ENCODE peak calls at places on chromosomes 6 and 20, in eight cellular contexts. J is LHCN-M2, R is lower leg skin, G is HFF-Myc, T is mucosa of gallbladder, M is putamen, V is fibroblast of mammary gland, I is AG08396. Q is an unnamed sample.

GRCh38 chr6:132362318-132363185 is 38.7 kb downstream of the MOXD1 start:
- DNase-seq in M (no peak), T (no peak), I (no peak), G (no peak), V (peak; percentile 22), J (no peak), R (no peak), Q (no peak)

GRCh38 chr6:35008858-35009257 is 119.8 kb downstream of the ANKS1A start:
- DNase-seq in I (no peak), V (no peak), R (no peak), J (no peak), T (no peak), G (no peak), M (peak; percentile 91), Q (no peak)

GRCh38 chr6:36245572-36246031 is 24.3 kb upstream of the PNPLA1 start:
- DNase-seq in G (no peak), T (no peak), R (no peak), V (no peak), I (no peak), M (no peak), J (no peak), Q (no peak)

GRCh38 chr6:19864285-19864684 is 27.1 kb downstream of the ID4 start:
- DNase-seq in V (no peak), M (no peak), J (no peak), T (no peak), R (no peak), G (no peak), I (no peak), Q (no peak)

GRCh38 chr6:75202676-75203131 is 3.1 kb downstream of the COL12A1 start:
- DNase-seq in T (no peak), I (no peak), M (no peak), V (peak; percentile 48), J (no peak), G (no peak), R (no peak), Q (no peak)

GRCh38 chr6:52263709-52264320 is 19.5 kb upstream of the IL17F start:
- DNase-seq in M (peak; percentile 32), T (peak; percentile 52), R (peak; percentile 44), I (peak; percentile 62), G (no peak), J (peak; percentile 64), V (peak; percentile 72), Q (peak; percentile 43)

GRCh38 chr6:44047179-44047546 is 80.1 kb downstream of the MRPL14 start:
- DNase-seq in T (no peak), R (no peak), G (no peak), J (no peak), V (peak; percentile 62), I (no peak), M (no peak), Q (no peak)

GRCh38 chr6:29559524-29560287 is at the start of gene UBD:
- DNase-seq in T (no peak), R (no peak), M (no peak), J (no peak), G (no peak), V (no peak), I (no peak), Q (no peak)

GRCh38 chr6:75094614-75095321 is 111.1 kb downstream of the COL12A1 start:
- DNase-seq in M (no peak), V (peak; percentile 77), T (no peak), J (peak; percentile 76), G (no peak), R (no peak), I (peak; percentile 60), Q (no peak)

GRCh38 chr20:2741463-2741862 is 48.9 kb downstream of the EBF4 start:
- DNase-seq in J (no peak), M (no peak), T (peak; percentile 9), V (no peak), G (no peak), I (no peak), R (no peak), Q (no peak)

GRCh38 chr20:62496525-62497218 is 20.9 kb upstream of the GATA5 start:
- DNase-seq in J (no peak), R (no peak), T (no peak), I (no peak), G (no peak), V (no peak), M (no peak), Q (peak; percentile 54)

GRCh38 chr6:5115168-5115567 is 30.0 kb downstream of the PPP1R3G start:
- DNase-seq in M (no peak), T (no peak), R (no peak), G (no peak), J (no peak), V (peak; percentile 71), I (peak; percentile 32), Q (no peak)

GRCh38 chr6:153096031-153096430 is 35.1 kb downstream of the RGS17 start:
- DNase-seq in J (peak; percentile 58), T (no peak), R (no peak), V (peak; percentile 60), G (no peak), I (no peak), M (no peak), Q (no peak)

GRCh38 chr6:147080215-147080614 is 124.0 kb upstream of the STXBP5 start:
- DNase-seq in G (no peak), V (no peak), I (no peak), R (no peak), T (no peak), M (no peak), J (no peak), Q (no peak)

GRCh38 chr6:5302995-5303622 is 41.8 kb downstream of the FARS2 start:
- DNase-seq in J (no peak), G (no peak), M (no peak), I (no peak), V (peak; percentile 10), R (peak; percentile 34), T (peak; percentile 65), Q (peak; percentile 22)

GRCh38 chr6:96002912-96003311 is 12.9 kb upstream of the FUT9 start:
- DNase-seq in M (no peak), V (no peak), I (no peak), G (no peak), J (no peak), T (no peak), R (no peak), Q (no peak)

GRCh38 chr6:113142775-113143174 is 714.4 kb upstream of the MARCKS start:
- DNase-seq in J (no peak), R (no peak), I (no peak), V (no peak), T (no peak), G (no peak), M (no peak), Q (no peak)

GRCh38 chr20:10621159-10621558 is 52.6 kb downstream of the JAG1 start:
- DNase-seq in V (no peak), J (no peak), T (no peak), I (no peak), R (no peak), M (no peak), G (no peak), Q (no peak)

GRCh38 chr20:3233131-3233990 is 5.6 kb downstream of the SLC4A11 start:
- DNase-seq in V (no peak), T (no peak), G (no peak), R (no peak), I (no peak), M (no peak), J (no peak), Q (no peak)

GRCh38 chr20:36802326-36803223 is 29.0 kb upstream of the DSN1 start:
- DNase-seq in G (no peak), T (no peak), I (peak; percentile 81), V (peak; percentile 84), M (no peak), J (peak; percentile 72), R (no peak), Q (no peak)

GRCh38 chr6:163780993-163781392 is 366.5 kb downstream of the QKI start:
- DNase-seq in I (no peak), J (peak; percentile 98), M (peak; percentile 20), G (no peak), V (no peak), T (no peak), R (peak; percentile 57), Q (no peak)

GRCh38 chr20:37202267-37202943 is 23.1 kb upstream of the MROH8 start:
- DNase-seq in I (peak; percentile 75), J (peak; percentile 90), T (peak; percentile 30), R (no peak), M (no peak), V (peak; percentile 96), G (peak; percentile 85), Q (no peak)

GRCh38 chr6:55782275-55782674 is 93.1 kb downstream of the BMP5 start:
- DNase-seq in I (no peak), V (no peak), J (no peak), R (no peak), M (no peak), T (no peak), G (no peak), Q (no peak)

GRCh38 chr6:1667012-1667804 is 57.5 kb downstream of the FOXC1 start:
- DNase-seq in G (peak; percentile 53), I (no peak), M (no peak), J (no peak), V (peak; percentile 27), T (no peak), R (no peak), Q (no peak)

GRCh38 chr20:46552460-46553420 is 2.3 kb upstream of the OCSTAMP start:
- DNase-seq in J (no peak), G (no peak), M (no peak), R (no peak), T (no peak), V (no peak), I (no peak), Q (no peak)

GRCh38 chr20:54148947-54149764 is 24.6 kb downstream of the CYP24A1 start:
- DNase-seq in J (no peak), R (no peak), G (no peak), I (no peak), T (peak; percentile 75), V (no peak), M (no peak), Q (no peak)

GRCh38 chr20:15700147-15700765 is 873.0 kb downstream of the KIF16B start:
- DNase-seq in J (no peak), G (no peak), V (no peak), M (no peak), R (no peak), I (no peak), T (no peak), Q (no peak)

GRCh38 chr6:56808871-56809359 is 146.0 kb upstream of the BEND6 start:
- DNase-seq in J (peak; percentile 98), G (no peak), I (no peak), T (no peak), V (peak; percentile 37), R (no peak), M (no peak), Q (no peak)

GRCh38 chr20:54848984-54849538 is 373.7 kb downstream of the DOK5 start:
- DNase-seq in G (no peak), T (no peak), M (no peak), V (no peak), I (no peak), R (no peak), J (no peak), Q (no peak)

GRCh38 chr6:78598966-78599365 is 268.4 kb upstream of the IRAK1BP1 start:
- DNase-seq in V (peak; percentile 92), I (peak; percentile 50), T (peak; percentile 22), M (no peak), R (no peak), G (peak; percentile 91), J (peak; percentile 93), Q (no peak)

GRCh38 chr6:90399970-90400369 is 103.3 kb upstream of the BACH2 start:
- DNase-seq in J (no peak), T (no peak), I (no peak), R (no peak), G (no peak), V (no peak), M (no peak), Q (no peak)

GRCh38 chr6:11193434-11193833 is 39.0 kb downstream of the NEDD9 start:
- DNase-seq in J (no peak), I (no peak), G (no peak), R (no peak), M (no peak), T (no peak), V (no peak), Q (no peak)

GRCh38 chr20:62159835-62160234 is 16.3 kb downstream of the SS18L1 start:
- DNase-seq in T (no peak), J (peak; percentile 32), G (no peak), I (peak; percentile 50), R (no peak), M (no peak), V (peak; percentile 49), Q (no peak)

GRCh38 chr6:13480631-13481501 is 6.5 kb downstream of the GFOD1 start:
- DNase-seq in J (no peak), R (no peak), G (no peak), T (no peak), M (no peak), I (no peak), V (no peak), Q (no peak)